ENCODE peak calls at places on chromosomes 16 and 17, in nine cellular contexts. X, W, A, B, S, M, O, F and J are unnamed samples.

GRCh38 chr17:38894276-38894675 is 24.4 kb downstream of the LASP1 start:
- DNase-seq in X (no peak), W (peak), A (peak), B (no peak), S (no peak), M (no peak), O (no peak), F (no peak), J (no peak)

GRCh38 chr16:79276506-79276905 is 324.0 kb downstream of the MAF start:
- DNase-seq in X (no peak), W (no peak), A (no peak), B (no peak), S (no peak), M (no peak), O (no peak), F (no peak), J (no peak)

GRCh38 chr17:27209316-27209715 is 84.6 kb upstream of the WSB1 start:
- DNase-seq in X (no peak), W (no peak), A (no peak), B (no peak), S (no peak), M (no peak), O (no peak), F (no peak), J (no peak)

GRCh38 chr16:9525037-9525436 is 433.6 kb downstream of the HAPSTR1 start:
- DNase-seq in X (no peak), W (no peak), A (no peak), B (no peak), S (no peak), M (no peak), O (no peak), F (no peak), J (no peak)

GRCh38 chr17:31560836-31561235 is 169.4 kb downstream of the RAB11FIP4 start:
- DNase-seq in X (no peak), W (no peak), A (peak), B (no peak), S (no peak), M (no peak), O (no peak), F (no peak), J (no peak)

GRCh38 chr17:40622509-40622928 is 25.1 kb downstream of the SMARCE1 start:
- DNase-seq in X (no peak), W (no peak), A (no peak), B (no peak), S (no peak), M (no peak), O (no peak), F (no peak), J (no peak)

GRCh38 chr17:44557653-44558285 is 485 bp downstream of the FZD2 start:
- DNase-seq in X (peak), W (peak), A (peak), B (peak), S (peak), M (no peak), O (no peak), F (peak), J (no peak)

GRCh38 chr16:73616186-73616585 is 568.3 kb upstream of the ZFHX3 start:
- DNase-seq in X (no peak), W (peak), A (peak), B (no peak), S (no peak), M (no peak), O (no peak), F (no peak), J (no peak)

GRCh38 chr17:8997994-8998628 is 23.2 kb upstream of the NTN1 start:
- DNase-seq in X (no peak), W (peak), A (peak), B (peak), S (peak), M (peak), O (peak), F (peak), J (no peak)

GRCh38 chr17:47278561-47278960 is 24.9 kb downstream of the ITGB3 start:
- DNase-seq in X (no peak), W (no peak), A (no peak), B (no peak), S (no peak), M (no peak), O (no peak), F (no peak), J (no peak)

GRCh38 chr17:72454342-72454741 is 333.5 kb downstream of the SOX9 start:
- DNase-seq in X (no peak), W (no peak), A (no peak), B (no peak), S (no peak), M (no peak), O (no peak), F (no peak), J (no peak)

GRCh38 chr17:32277284-32277683 is 11.7 kb downstream of the RHBDL3 start:
- DNase-seq in X (no peak), W (peak), A (peak), B (peak), S (no peak), M (no peak), O (no peak), F (no peak), J (no peak)

GRCh38 chr17:49859991-49860953 is 12.4 kb upstream of the TAC4 start:
- DNase-seq in X (no peak), W (no peak), A (peak), B (no peak), S (no peak), M (no peak), O (no peak), F (no peak), J (no peak)

GRCh38 chr16:84443166-84443802 is 61.2 kb downstream of the MEAK7 start:
- DNase-seq in X (no peak), W (no peak), A (no peak), B (peak), S (no peak), M (no peak), O (no peak), F (no peak), J (no peak)

GRCh38 chr16:87936375-87937230 is at the start of gene CA5A:
- DNase-seq in X (no peak), W (no peak), A (no peak), B (no peak), S (no peak), M (no peak), O (no peak), F (no peak), J (no peak)

GRCh38 chr17:7351665-7352558 is at the start of gene KCTD11:
- DNase-seq in X (peak), W (peak), A (peak), B (peak), S (peak), M (peak), O (peak), F (peak), J (peak)

GRCh38 chr16:85348921-85349334 is 236.7 kb upstream of the CIBAR2 start:
- DNase-seq in X (no peak), W (no peak), A (no peak), B (peak), S (no peak), M (no peak), O (no peak), F (no peak), J (no peak)

GRCh38 chr17:37614391-37614790 is 5.2 kb upstream of the SYNRG start:
- DNase-seq in X (no peak), W (peak), A (no peak), B (no peak), S (no peak), M (no peak), O (no peak), F (no peak), J (no peak)

GRCh38 chr16:50553731-50554360 is 5.7 kb downstream of the NKD1 start:
- DNase-seq in X (no peak), W (no peak), A (no peak), B (no peak), S (no peak), M (no peak), O (no peak), F (no peak), J (no peak)

GRCh38 chr17:60323754-60324153 is 68.2 kb downstream of the USP32 start:
- DNase-seq in X (no peak), W (no peak), A (no peak), B (no peak), S (no peak), M (no peak), O (no peak), F (no peak), J (no peak)

GRCh38 chr16:27269300-27270150 is 953 bp upstream of the NSMCE1 start:
- DNase-seq in X (no peak), W (no peak), A (no peak), B (no peak), S (no peak), M (no peak), O (no peak), F (no peak), J (no peak)

GRCh38 chr17:49209061-49209571 is 1.3 kb downstream of the GNGT2 start:
- DNase-seq in X (no peak), W (peak), A (no peak), B (no peak), S (no peak), M (no peak), O (peak), F (no peak), J (no peak)

GRCh38 chr16:69306031-69306430 is 5.1 kb upstream of the VPS4A start:
- DNase-seq in X (no peak), W (no peak), A (no peak), B (no peak), S (no peak), M (no peak), O (no peak), F (no peak), J (no peak)

GRCh38 chr16:88685156-88686061 is 898 bp downstream of the SNAI3 start:
- DNase-seq in X (no peak), W (peak), A (no peak), B (peak), S (no peak), M (no peak), O (peak), F (no peak), J (no peak)

GRCh38 chr17:77600346-77600745 is 358.2 kb upstream of the TNRC6C start:
- DNase-seq in X (no peak), W (no peak), A (no peak), B (no peak), S (no peak), M (no peak), O (no peak), F (no peak), J (no peak)

GRCh38 chr17:1493291-1493980 is 950 bp upstream of the MYO1C start:
- DNase-seq in X (no peak), W (no peak), A (no peak), B (no peak), S (no peak), M (no peak), O (no peak), F (no peak), J (no peak)

GRCh38 chr16:54928421-54929089 is 2.1 kb upstream of the IRX5 start:
- DNase-seq in X (no peak), W (peak), A (peak), B (peak), S (no peak), M (no peak), O (no peak), F (peak), J (no peak)

GRCh38 chr16:87058728-87059250 is 258.4 kb downstream of the C16orf95 start:
- DNase-seq in X (no peak), W (no peak), A (no peak), B (no peak), S (no peak), M (no peak), O (no peak), F (no peak), J (no peak)

GRCh38 chr17:79874329-79874981 is 35.2 kb upstream of the CBX4 start:
- DNase-seq in X (no peak), W (no peak), A (peak), B (peak), S (no peak), M (no peak), O (peak), F (peak), J (no peak)

GRCh38 chr16:23435500-23435899 is 17.5 kb downstream of the COG7 start:
- DNase-seq in X (peak), W (peak), A (peak), B (peak), S (peak), M (no peak), O (peak), F (peak), J (no peak)

GRCh38 chr17:62827722-62828498 is 19.8 kb upstream of the MARCHF10 start:
- DNase-seq in X (no peak), W (peak), A (no peak), B (peak), S (no peak), M (no peak), O (no peak), F (no peak), J (no peak)

GRCh38 chr17:14886200-14886739 is 378.9 kb downstream of the PMP22 start:
- DNase-seq in X (no peak), W (no peak), A (peak), B (no peak), S (no peak), M (no peak), O (peak), F (no peak), J (no peak)

GRCh38 chr17:69501591-69502468 is 87.3 kb downstream of the MAP2K6 start:
- DNase-seq in X (no peak), W (peak), A (peak), B (peak), S (no peak), M (no peak), O (no peak), F (no peak), J (no peak)

GRCh38 chr16:17194190-17194780 is 276.5 kb downstream of the XYLT1 start:
- DNase-seq in X (peak), W (no peak), A (peak), B (peak), S (peak), M (no peak), O (no peak), F (peak), J (no peak)

GRCh38 chr17:38674013-38674748 is 576 bp downstream of the EPOP start:
- DNase-seq in X (peak), W (no peak), A (no peak), B (peak), S (no peak), M (no peak), O (no peak), F (no peak), J (no peak)

GRCh38 chr16:81216706-81217105 is 21.8 kb upstream of the BCO1 start:
- DNase-seq in X (no peak), W (no peak), A (no peak), B (no peak), S (no peak), M (no peak), O (no peak), F (no peak), J (no peak)